ENCODE peak calls at places on chromosome 17, in ten cellular contexts. One of them, this sample, is unnamed.

GRCh38 chr17:58693208-58693607 is 806 bp downstream of the RAD51C start:
- DNase-seq in upper lobe of left lung: no peak
- DNase-seq in pancreas: no peak
- DNase-seq in fibroblast of lung: peak; percentile 12
- DNase-seq in GM10248: no peak
- DNase-seq in ovary: no peak
- DNase-seq in stomach: no peak
- DNase-seq in esophagus squamous epithelium: no peak
- DNase-seq in psoas muscle: no peak
- DNase-seq in AG09309: no peak
- DNase-seq in this sample: no peak

GRCh38 chr17:72968798-72969197 is 123.7 kb downstream of the SLC39A11 start:
- DNase-seq in upper lobe of left lung: no peak
- DNase-seq in pancreas: no peak
- DNase-seq in fibroblast of lung: no peak
- DNase-seq in GM10248: no peak
- DNase-seq in ovary: no peak
- DNase-seq in stomach: no peak
- DNase-seq in esophagus squamous epithelium: no peak
- DNase-seq in psoas muscle: no peak
- DNase-seq in AG09309: no peak
- DNase-seq in this sample: no peak

GRCh38 chr17:62792122-62792800 is 15.9 kb downstream of the MARCHF10 start:
- DNase-seq in upper lobe of left lung: no peak
- DNase-seq in pancreas: no peak
- DNase-seq in fibroblast of lung: peak; percentile 99
- DNase-seq in GM10248: no peak
- DNase-seq in ovary: no peak
- DNase-seq in stomach: no peak
- DNase-seq in esophagus squamous epithelium: no peak
- DNase-seq in psoas muscle: no peak
- DNase-seq in AG09309: peak; percentile 90
- DNase-seq in this sample: no peak

GRCh38 chr17:7676533-7676932 is 10.8 kb downstream of the TP53 start:
- DNase-seq in upper lobe of left lung: no peak
- DNase-seq in pancreas: no peak
- DNase-seq in fibroblast of lung: no peak
- DNase-seq in GM10248: no peak
- DNase-seq in ovary: no peak
- DNase-seq in stomach: no peak
- DNase-seq in esophagus squamous epithelium: no peak
- DNase-seq in psoas muscle: no peak
- DNase-seq in AG09309: no peak
- DNase-seq in this sample: no peak

GRCh38 chr17:50630524-50631194 is 4.0 kb upstream of the ABCC3 start:
- DNase-seq in upper lobe of left lung: peak; percentile 79
- DNase-seq in pancreas: peak; percentile 86
- DNase-seq in fibroblast of lung: no peak
- DNase-seq in GM10248: peak; percentile 69
- DNase-seq in ovary: no peak
- DNase-seq in stomach: peak; percentile 92
- DNase-seq in esophagus squamous epithelium: no peak
- DNase-seq in psoas muscle: peak; percentile 64
- DNase-seq in AG09309: no peak
- DNase-seq in this sample: peak; percentile 76

GRCh38 chr17:61405047-61405685 is 5.5 kb downstream of the TBX2 start:
- DNase-seq in upper lobe of left lung: no peak
- DNase-seq in pancreas: no peak
- DNase-seq in fibroblast of lung: peak; percentile 50
- DNase-seq in GM10248: no peak
- DNase-seq in ovary: peak; percentile 17
- DNase-seq in stomach: no peak
- DNase-seq in esophagus squamous epithelium: no peak
- DNase-seq in psoas muscle: peak; percentile 41
- DNase-seq in AG09309: no peak
- DNase-seq in this sample: no peak

GRCh38 chr17:60601443-60602384 is 1.7 kb downstream of the PPM1D start:
- DNase-seq in upper lobe of left lung: peak; percentile 34
- DNase-seq in pancreas: peak; percentile 39
- DNase-seq in fibroblast of lung: peak; percentile 91
- DNase-seq in GM10248: peak; percentile 54
- DNase-seq in ovary: peak; percentile 54
- DNase-seq in stomach: peak; percentile 53
- DNase-seq in esophagus squamous epithelium: no peak
- DNase-seq in psoas muscle: no peak
- DNase-seq in AG09309: peak; percentile 32
- DNase-seq in this sample: peak; percentile 61

GRCh38 chr17:78237403-78238012 is 6.1 kb downstream of the TMEM235 start:
- DNase-seq in upper lobe of left lung: no peak
- DNase-seq in pancreas: no peak
- DNase-seq in fibroblast of lung: peak; percentile 26
- DNase-seq in GM10248: no peak
- DNase-seq in ovary: peak; percentile 87
- DNase-seq in stomach: peak; percentile 59
- DNase-seq in esophagus squamous epithelium: no peak
- DNase-seq in psoas muscle: no peak
- DNase-seq in AG09309: no peak
- DNase-seq in this sample: no peak

GRCh38 chr17:79072544-79072943 is 2.1 kb upstream of the ENGASE start:
- DNase-seq in upper lobe of left lung: no peak
- DNase-seq in pancreas: no peak
- DNase-seq in fibroblast of lung: no peak
- DNase-seq in GM10248: no peak
- DNase-seq in ovary: no peak
- DNase-seq in stomach: no peak
- DNase-seq in esophagus squamous epithelium: no peak
- DNase-seq in psoas muscle: peak; percentile 45
- DNase-seq in AG09309: no peak
- DNase-seq in this sample: no peak

GRCh38 chr17:56762988-56763387 is 70.7 kb downstream of the C17orf67 start:
- DNase-seq in upper lobe of left lung: no peak
- DNase-seq in pancreas: no peak
- DNase-seq in fibroblast of lung: no peak
- DNase-seq in GM10248: no peak
- DNase-seq in ovary: no peak
- DNase-seq in stomach: no peak
- DNase-seq in esophagus squamous epithelium: no peak
- DNase-seq in psoas muscle: no peak
- DNase-seq in AG09309: no peak
- DNase-seq in this sample: no peak

GRCh38 chr17:55413825-55414489 is 7.7 kb downstream of the MMD start:
- DNase-seq in upper lobe of left lung: no peak
- DNase-seq in pancreas: no peak
- DNase-seq in fibroblast of lung: no peak
- DNase-seq in GM10248: no peak
- DNase-seq in ovary: no peak
- DNase-seq in stomach: no peak
- DNase-seq in esophagus squamous epithelium: no peak
- DNase-seq in psoas muscle: no peak
- DNase-seq in AG09309: no peak
- DNase-seq in this sample: no peak

GRCh38 chr17:60604686-60605334 is 4.8 kb downstream of the PPM1D start:
- DNase-seq in upper lobe of left lung: no peak
- DNase-seq in pancreas: no peak
- DNase-seq in fibroblast of lung: peak; percentile 41
- DNase-seq in GM10248: no peak
- DNase-seq in ovary: no peak
- DNase-seq in stomach: no peak
- DNase-seq in esophagus squamous epithelium: no peak
- DNase-seq in psoas muscle: peak; percentile 64
- DNase-seq in AG09309: peak; percentile 41
- DNase-seq in this sample: no peak

GRCh38 chr17:58302171-58302918 is 21.6 kb upstream of the MPO start:
- DNase-seq in upper lobe of left lung: no peak
- DNase-seq in pancreas: no peak
- DNase-seq in fibroblast of lung: no peak
- DNase-seq in GM10248: no peak
- DNase-seq in ovary: no peak
- DNase-seq in stomach: peak; percentile 16
- DNase-seq in esophagus squamous epithelium: no peak
- DNase-seq in psoas muscle: no peak
- DNase-seq in AG09309: no peak
- DNase-seq in this sample: no peak

GRCh38 chr17:5126719-5127488 is 11.1 kb downstream of the USP6 start:
- DNase-seq in upper lobe of left lung: no peak
- DNase-seq in pancreas: no peak
- DNase-seq in fibroblast of lung: no peak
- DNase-seq in GM10248: no peak
- DNase-seq in ovary: peak; percentile 11
- DNase-seq in stomach: no peak
- DNase-seq in esophagus squamous epithelium: no peak
- DNase-seq in psoas muscle: no peak
- DNase-seq in AG09309: no peak
- DNase-seq in this sample: no peak

GRCh38 chr17:74201250-74201649 is 2.2 kb upstream of the RPL38 start:
- DNase-seq in upper lobe of left lung: no peak
- DNase-seq in pancreas: no peak
- DNase-seq in fibroblast of lung: peak; percentile 71
- DNase-seq in GM10248: no peak
- DNase-seq in ovary: no peak
- DNase-seq in stomach: no peak
- DNase-seq in esophagus squamous epithelium: no peak
- DNase-seq in psoas muscle: no peak
- DNase-seq in AG09309: no peak
- DNase-seq in this sample: no peak

GRCh38 chr17:10640475-10640874 is 16.6 kb downstream of the MYH3 start:
- DNase-seq in upper lobe of left lung: no peak
- DNase-seq in pancreas: no peak
- DNase-seq in fibroblast of lung: no peak
- DNase-seq in GM10248: no peak
- DNase-seq in ovary: no peak
- DNase-seq in stomach: no peak
- DNase-seq in esophagus squamous epithelium: no peak
- DNase-seq in psoas muscle: no peak
- DNase-seq in AG09309: no peak
- DNase-seq in this sample: no peak

GRCh38 chr17:2931426-2931825 is 132.0 kb downstream of the OR1D5 start:
- DNase-seq in upper lobe of left lung: no peak
- DNase-seq in pancreas: no peak
- DNase-seq in fibroblast of lung: no peak
- DNase-seq in GM10248: no peak
- DNase-seq in ovary: no peak
- DNase-seq in stomach: no peak
- DNase-seq in esophagus squamous epithelium: no peak
- DNase-seq in psoas muscle: no peak
- DNase-seq in AG09309: no peak
- DNase-seq in this sample: no peak

DNA sequence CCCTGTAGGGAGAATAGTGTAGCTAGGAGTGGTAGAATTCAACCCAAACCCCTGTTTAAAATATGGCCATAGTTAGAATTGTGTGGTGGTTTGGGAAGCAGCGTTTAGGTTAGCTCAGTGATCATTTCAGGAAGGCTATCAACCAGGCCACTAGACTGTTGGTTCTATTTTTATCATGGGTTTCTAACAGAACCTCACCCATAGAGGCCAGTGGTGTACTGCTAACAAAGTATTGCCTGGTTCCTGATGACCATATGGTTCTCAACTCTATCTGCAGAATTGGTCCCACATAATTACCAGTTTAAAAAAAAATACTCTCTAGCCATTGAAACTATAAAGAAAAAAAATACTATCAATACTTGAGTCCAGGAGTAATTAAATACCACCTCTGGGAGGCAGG is 70.5 kb upstream of the RASL10B start:
- DNase-seq in upper lobe of left lung: no peak
- DNase-seq in pancreas: no peak
- DNase-seq in fibroblast of lung: no peak
- DNase-seq in GM10248: no peak
- DNase-seq in ovary: no peak
- DNase-seq in stomach: no peak
- DNase-seq in esophagus squamous epithelium: no peak
- DNase-seq in psoas muscle: no peak
- DNase-seq in AG09309: no peak
- DNase-seq in this sample: no peak
- TF ChIP-seq CTCF in upper lobe of left lung: no peak
- TF ChIP-seq CTCF in pancreas: no peak
- TF ChIP-seq CTCF in fibroblast of lung: no peak
- TF ChIP-seq CTCF in GM10248: no peak
- TF ChIP-seq CTCF in ovary: no peak
- TF ChIP-seq CTCF in stomach: no peak
- TF ChIP-seq CTCF in esophagus squamous epithelium: no peak
- TF ChIP-seq CTCF in psoas muscle: peak; percentile 40
- TF ChIP-seq CTCF in AG09309: peak; percentile 7
- TF ChIP-seq CTCF in this sample: no peak

GRCh38 chr17:75875940-75876189 is 2.5 kb downstream of the TRIM47 start:
- DNase-seq in upper lobe of left lung: no peak
- DNase-seq in pancreas: no peak
- DNase-seq in fibroblast of lung: no peak
- DNase-seq in GM10248: no peak
- DNase-seq in ovary: no peak
- DNase-seq in stomach: no peak
- DNase-seq in esophagus squamous epithelium: no peak
- DNase-seq in psoas muscle: peak; percentile 68
- DNase-seq in AG09309: no peak
- DNase-seq in this sample: no peak
- TF ChIP-seq CTCF in upper lobe of left lung: no peak
- TF ChIP-seq CTCF in pancreas: no peak
- TF ChIP-seq CTCF in fibroblast of lung: no peak
- TF ChIP-seq CTCF in GM10248: no peak
- TF ChIP-seq CTCF in ovary: no peak
- TF ChIP-seq CTCF in stomach: no peak
- TF ChIP-seq CTCF in esophagus squamous epithelium: no peak
- TF ChIP-seq CTCF in psoas muscle: no peak
- TF ChIP-seq CTCF in AG09309: no peak
- TF ChIP-seq CTCF in this sample: no peak

DNA sequence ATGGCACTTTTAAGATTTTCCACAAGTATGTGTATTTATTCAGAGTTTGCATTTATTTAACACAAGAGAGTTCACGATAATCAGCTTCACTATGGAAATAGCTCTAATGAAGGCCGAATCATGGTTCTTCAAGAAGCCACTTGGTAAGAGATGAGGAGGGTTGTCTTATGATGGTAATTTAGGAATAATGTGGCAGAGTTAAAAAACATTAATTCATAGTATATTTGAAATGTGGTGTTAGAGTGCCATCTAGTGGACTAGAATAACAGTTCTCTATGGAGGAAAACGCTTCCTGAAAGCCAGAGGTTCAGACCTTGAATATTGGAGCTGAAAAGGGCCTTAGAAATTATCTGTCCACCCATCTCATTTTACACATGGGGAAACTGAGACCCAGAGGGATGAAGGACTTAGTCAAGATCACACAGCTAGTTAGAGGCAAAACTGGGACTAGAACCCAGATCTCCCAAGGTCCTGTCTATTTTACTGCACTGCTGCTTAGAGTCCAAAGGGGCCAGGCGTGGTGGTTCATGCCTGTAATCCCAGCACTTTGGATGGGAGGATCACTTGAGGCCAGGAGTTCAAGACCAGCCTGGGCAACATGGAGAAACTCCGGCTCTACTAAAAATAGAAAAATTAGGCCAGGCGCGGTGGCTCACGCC is 33.8 kb upstream of the KPNB1 start:
- DNase-seq in upper lobe of left lung: no peak
- DNase-seq in pancreas: no peak
- DNase-seq in fibroblast of lung: peak; percentile 71
- DNase-seq in GM10248: peak; percentile 58
- DNase-seq in ovary: no peak
- DNase-seq in stomach: no peak
- DNase-seq in esophagus squamous epithelium: no peak
- DNase-seq in psoas muscle: no peak
- DNase-seq in AG09309: peak; percentile 7
- DNase-seq in this sample: peak; percentile 36
- TF ChIP-seq CTCF in upper lobe of left lung: peak; percentile 73
- TF ChIP-seq CTCF in pancreas: peak; percentile 70
- TF ChIP-seq CTCF in fibroblast of lung: peak; percentile 28
- TF ChIP-seq CTCF in GM10248: peak; percentile 38
- TF ChIP-seq CTCF in ovary: peak; percentile 73
- TF ChIP-seq CTCF in stomach: no peak
- TF ChIP-seq CTCF in esophagus squamous epithelium: peak; percentile 75
- TF ChIP-seq CTCF in psoas muscle: peak; percentile 70
- TF ChIP-seq CTCF in AG09309: peak; percentile 47
- TF ChIP-seq CTCF in this sample: peak; percentile 12

GRCh38 chr17:40399185-40399584 is 18.5 kb downstream of the TOP2A start:
- DNase-seq in upper lobe of left lung: no peak
- DNase-seq in pancreas: no peak
- DNase-seq in fibroblast of lung: peak; percentile 84
- DNase-seq in GM10248: peak; percentile 31
- DNase-seq in ovary: no peak
- DNase-seq in stomach: no peak
- DNase-seq in esophagus squamous epithelium: no peak
- DNase-seq in psoas muscle: no peak
- DNase-seq in AG09309: peak; percentile 32
- DNase-seq in this sample: peak; percentile 21
- TF ChIP-seq CTCF in upper lobe of left lung: peak; percentile 50
- TF ChIP-seq CTCF in pancreas: peak; percentile 34
- TF ChIP-seq CTCF in fibroblast of lung: peak; percentile 48
- TF ChIP-seq CTCF in GM10248: peak; percentile 38
- TF ChIP-seq CTCF in ovary: peak; percentile 58
- TF ChIP-seq CTCF in stomach: no peak
- TF ChIP-seq CTCF in esophagus squamous epithelium: peak; percentile 58
- TF ChIP-seq CTCF in psoas muscle: peak; percentile 68
- TF ChIP-seq CTCF in AG09309: peak; percentile 53
- TF ChIP-seq CTCF in this sample: peak; percentile 14